ENCODE peak calls at places on chromosomes 2 and 18, in four cellular contexts. One of them, this sample, is unnamed. For H3K36me3, the result is how much of the 10 kb centered on the place peaks cover.

GRCh38 chr2:160317113-160318099 is 117.3 kb upstream of the ITGB6 start:
- DNase-seq in K562: no peak
- DNase-seq in MM.1S: no peak
- DNase-seq in H1: no peak
- DNase-seq in this sample: no peak

GRCh38 chr18:10147199-10147598 is 233.4 kb downstream of the VAPA start:
- DNase-seq in K562: no peak
- DNase-seq in H1: no peak
- DNase-seq in MM.1S: no peak
- DNase-seq in this sample: no peak

GRCh38 chr2:144364988-144365738 is 154.8 kb downstream of the ZEB2 start:
- DNase-seq in MM.1S: no peak
- DNase-seq in K562: peak
- DNase-seq in H1: no peak
- DNase-seq in this sample: no peak

GRCh38 chr2:105336786-105337121 is 586 bp upstream of the C2orf49 start:
- DNase-seq in K562: no peak
- DNase-seq in MM.1S: no peak
- DNase-seq in H1: no peak
- DNase-seq in this sample: no peak

GRCh38 chr2:234528410-234529150 is 31.7 kb upstream of the ARL4C start:
- DNase-seq in MM.1S: no peak
- DNase-seq in K562: no peak
- DNase-seq in H1: no peak
- DNase-seq in this sample: no peak

GRCh38 chr2:205865794-205866490 is 183.6 kb downstream of the NRP2 start:
- DNase-seq in MM.1S: no peak
- DNase-seq in K562: no peak
- DNase-seq in H1: no peak
- DNase-seq in this sample: no peak

GRCh38 chr2:233140913-233141469 is 80.8 kb downstream of the INPP5D start:
- DNase-seq in K562: no peak
- DNase-seq in MM.1S: no peak
- DNase-seq in H1: peak
- DNase-seq in this sample: no peak

GRCh38 chr2:49600524-49600923 is 446.2 kb upstream of the FSHR start:
- DNase-seq in MM.1S: no peak
- DNase-seq in H1: no peak
- DNase-seq in K562: no peak
- DNase-seq in this sample: no peak

GRCh38 chr2:74461187-74462053 is 3.2 kb downstream of the WBP1 start:
- DNase-seq in H1: no peak
- DNase-seq in K562: no peak
- DNase-seq in MM.1S: no peak
- DNase-seq in this sample: peak

GRCh38 chr2:42105330-42106256 is 57.8 kb downstream of the PKDCC start:
- DNase-seq in H1: no peak
- DNase-seq in K562: no peak
- DNase-seq in MM.1S: peak
- DNase-seq in this sample: no peak

GRCh38 chr2:58308435-58308834 is 67.3 kb upstream of the FANCL start:
- DNase-seq in K562: no peak
- DNase-seq in H1: no peak
- DNase-seq in MM.1S: peak
- DNase-seq in this sample: no peak

GRCh38 chr2:64273524-64274398 is 129.5 kb upstream of the PELI1 start:
- DNase-seq in MM.1S: peak
- DNase-seq in K562: no peak
- DNase-seq in H1: no peak
- DNase-seq in this sample: no peak

GRCh38 chr2:221075203-221075602 is 496.9 kb downstream of the EPHA4 start:
- DNase-seq in MM.1S: no peak
- DNase-seq in K562: no peak
- DNase-seq in H1: no peak
- DNase-seq in this sample: no peak

GRCh38 chr2:37143986-37144385 is 12.8 kb downstream of the EIF2AK2 start:
- DNase-seq in K562: no peak
- DNase-seq in MM.1S: no peak
- DNase-seq in H1: no peak
- DNase-seq in this sample: no peak

GRCh38 chr18:58363767-58364540 is 264.9 kb downstream of the ALPK2 start:
- DNase-seq in H1: no peak
- DNase-seq in K562: no peak
- DNase-seq in MM.1S: no peak
- DNase-seq in this sample: no peak

GRCh38 chr18:12060182-12060870 is 33.3 kb upstream of the ANKRD62 start:
- DNase-seq in K562: no peak
- DNase-seq in H1: no peak
- DNase-seq in MM.1S: no peak
- DNase-seq in this sample: no peak

GRCh38 chr18:6004683-6005082 is 109.4 kb upstream of the TMEM200C start:
- DNase-seq in H1: no peak
- DNase-seq in K562: no peak
- DNase-seq in MM.1S: peak
- DNase-seq in this sample: no peak

GRCh38 chr2:106107509-106108131 is 86.5 kb downstream of the UXS1 start:
- DNase-seq in K562: no peak
- DNase-seq in MM.1S: no peak
- DNase-seq in H1: no peak
- DNase-seq in this sample: no peak

GRCh38 chr18:63730788-63731187 is 28.0 kb downstream of the SERPINB11 start:
- DNase-seq in K562: no peak
- DNase-seq in MM.1S: no peak
- DNase-seq in H1: no peak
- DNase-seq in this sample: no peak

GRCh38 chr2:132477962-132478361 is 61.4 kb downstream of the GPR39 start:
- DNase-seq in K562: no peak
- DNase-seq in MM.1S: no peak
- DNase-seq in H1: no peak
- DNase-seq in this sample: no peak

GRCh38 chr18:51361130-51361860 is 163.8 kb upstream of the MEX3C start:
- DNase-seq in H1: no peak
- DNase-seq in K562: no peak
- DNase-seq in MM.1S: peak
- DNase-seq in this sample: no peak

GRCh38 chr2:69575926-69576325 is 67.6 kb downstream of the AAK1 start:
- DNase-seq in K562: no peak
- DNase-seq in H1: no peak
- DNase-seq in MM.1S: no peak
- DNase-seq in this sample: no peak

GRCh38 chr2:204662956-204663355 is 117.7 kb downstream of the PARD3B start:
- DNase-seq in K562: no peak
- DNase-seq in H1: no peak
- DNase-seq in MM.1S: no peak
- DNase-seq in this sample: no peak

GRCh38 chr2:226396541-226396940 is 403.1 kb downstream of the IRS1 start:
- DNase-seq in H1: no peak
- DNase-seq in K562: no peak
- DNase-seq in MM.1S: no peak
- DNase-seq in this sample: no peak

GRCh38 chr2:10412380-10412779 is 35.7 kb downstream of the ODC1 start:
- DNase-seq in MM.1S: peak
- DNase-seq in K562: peak
- DNase-seq in H1: no peak
- DNase-seq in this sample: peak

GRCh38 chr2:66555076-66555475 is 120.2 kb downstream of the MEIS1 start:
- DNase-seq in H1: no peak
- DNase-seq in K562: peak
- DNase-seq in MM.1S: no peak
- DNase-seq in this sample: no peak

GRCh38 chr2:17614174-17614573 is 73.7 kb downstream of the VSNL1 start:
- DNase-seq in H1: no peak
- DNase-seq in K562: no peak
- DNase-seq in MM.1S: no peak
- DNase-seq in this sample: no peak

GRCh38 chr2:88671786-88672427 is 19.6 kb upstream of the RPIA start:
- DNase-seq in MM.1S: peak
- DNase-seq in K562: peak
- DNase-seq in H1: no peak
- DNase-seq in this sample: peak

GRCh38 chr2:30188292-30188691 is 41.5 kb downstream of the YPEL5 start:
- DNase-seq in K562: no peak
- DNase-seq in H1: no peak
- DNase-seq in MM.1S: no peak
- DNase-seq in this sample: peak

GRCh38 chr2:145123606-145124005 is 603.7 kb upstream of the ZEB2 start:
- DNase-seq in H1: no peak
- DNase-seq in MM.1S: no peak
- DNase-seq in K562: no peak
- DNase-seq in this sample: no peak

GRCh38 chr2:224948005-224948404 is 94.3 kb downstream of the DOCK10 start:
- DNase-seq in K562: no peak
- DNase-seq in MM.1S: no peak
- DNase-seq in H1: no peak
- DNase-seq in this sample: no peak

GRCh38 chr2:11901351-11902069 is 155.1 kb downstream of the LPIN1 start:
- DNase-seq in H1: no peak
- DNase-seq in MM.1S: no peak
- DNase-seq in K562: peak
- DNase-seq in this sample: no peak

GRCh38 chr2:26887142-26887541 is 39.2 kb downstream of the DPYSL5 start:
- DNase-seq in K562: no peak
- DNase-seq in H1: no peak
- DNase-seq in MM.1S: no peak
- DNase-seq in this sample: peak

GRCh38 chr2:212157011-212157410 is 381.6 kb downstream of the ERBB4 start:
- DNase-seq in H1: no peak
- DNase-seq in MM.1S: no peak
- DNase-seq in K562: no peak
- DNase-seq in this sample: no peak

GRCh38 chr2:71720596-71721361 is 267.4 kb downstream of the DYSF start:
- DNase-seq in MM.1S: no peak
- DNase-seq in H1: no peak
- DNase-seq in K562: no peak
- DNase-seq in this sample: no peak

GRCh38 chr2:168952424-168952823 is 51.3 kb downstream of the G6PC2 start:
- DNase-seq in K562: no peak
- DNase-seq in MM.1S: no peak
- DNase-seq in H1: no peak
- DNase-seq in this sample: no peak

GRCh38 chr2:168945508-168945907 is 44.4 kb downstream of the G6PC2 start:
- DNase-seq in MM.1S: no peak
- DNase-seq in K562: no peak
- DNase-seq in H1: no peak
- DNase-seq in this sample: no peak

GRCh38 chr2:168951871-168952270 is 50.8 kb downstream of the G6PC2 start:
- DNase-seq in K562: no peak
- DNase-seq in MM.1S: no peak
- DNase-seq in H1: no peak
- DNase-seq in this sample: no peak

GRCh38 chr2:168949324-168949723 is 48.2 kb downstream of the G6PC2 start:
- DNase-seq in MM.1S: no peak
- DNase-seq in K562: no peak
- DNase-seq in H1: no peak
- DNase-seq in this sample: no peak

DNA sequence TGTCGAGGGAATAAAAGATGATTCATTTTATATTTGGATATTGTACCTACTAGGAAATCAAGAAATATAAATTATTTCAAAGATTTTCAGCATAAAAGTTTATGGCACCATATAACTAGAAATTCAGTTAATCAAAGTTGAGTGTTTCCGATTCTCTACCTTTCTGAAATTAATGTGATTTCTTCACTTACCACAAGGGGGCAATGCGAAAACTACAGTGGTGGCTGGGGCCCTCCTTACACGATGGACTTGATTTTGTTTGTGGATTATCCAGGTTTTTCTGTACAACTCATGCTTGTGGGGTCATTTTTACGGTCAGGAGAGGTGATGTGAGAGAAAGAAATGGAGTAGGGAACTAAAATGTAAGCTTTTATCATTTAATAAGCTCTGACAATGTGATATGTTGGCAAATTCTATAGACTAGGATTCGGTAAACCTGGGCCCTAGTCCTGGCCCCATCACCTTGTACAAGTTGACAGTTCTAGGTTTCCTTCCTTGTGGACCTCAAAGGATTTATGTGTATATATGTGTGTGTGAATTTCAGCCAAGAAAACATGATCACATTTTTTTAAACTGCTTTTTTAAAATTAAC is 47.6 kb downstream of the G6PC2 start:
- DNase-seq in K562: peak
- DNase-seq in MM.1S: peak
- DNase-seq in H1: no peak
- DNase-seq in this sample: peak
- H3K4me2 ChIP-seq in K562: no peak
- H3K4me2 ChIP-seq in MM.1S: no peak
- H3K4me2 ChIP-seq in H1: no peak
- H3K4me2 ChIP-seq in this sample: no peak

GRCh38 chr18:24959100-24959499 is 392.9 kb downstream of the ZNF521 start:
- DNase-seq in K562: no peak
- DNase-seq in H1: no peak
- DNase-seq in MM.1S: no peak
- DNase-seq in this sample: no peak

GRCh38 chr18:24958001-24958400 is 394.0 kb downstream of the ZNF521 start:
- DNase-seq in K562: no peak
- DNase-seq in MM.1S: no peak
- DNase-seq in H1: no peak
- DNase-seq in this sample: no peak
- H3K9ac ChIP-seq in K562: no peak
- H3K9ac ChIP-seq in MM.1S: no peak
- H3K9ac ChIP-seq in H1: no peak
- H3K9ac ChIP-seq in this sample: no peak

DNA sequence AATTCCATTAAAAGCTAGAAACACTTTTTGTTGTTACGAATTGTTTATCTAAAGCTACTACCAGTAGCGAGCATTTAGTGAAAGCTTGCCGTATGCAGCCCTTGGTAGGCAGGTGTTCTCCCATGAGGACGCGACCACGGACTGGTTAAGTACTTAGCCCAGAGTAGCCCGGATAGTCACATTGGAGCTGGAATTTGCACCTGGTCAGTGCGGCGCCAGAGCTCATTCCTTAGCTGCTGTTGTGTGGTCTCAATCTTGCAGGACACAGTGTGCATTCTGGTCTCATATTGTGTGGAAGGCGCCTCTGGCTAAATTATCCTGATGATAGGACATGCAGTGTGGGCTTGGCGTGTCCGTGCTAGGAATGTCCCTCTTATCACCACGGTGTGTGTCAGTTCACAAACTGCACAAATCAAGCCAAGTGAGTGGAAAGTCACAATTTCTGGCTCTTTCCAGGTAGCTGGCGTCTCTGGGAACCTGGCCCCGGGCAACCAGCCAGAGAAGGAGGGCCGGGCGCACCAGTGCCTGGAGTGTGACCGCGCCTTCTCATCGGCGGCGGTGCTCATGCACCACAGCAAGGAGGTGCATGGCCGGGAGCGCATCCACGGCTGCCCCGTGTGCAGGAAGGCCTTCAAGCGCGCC is 133.3 kb downstream of the ZNF236 start:
- DNase-seq in H1: no peak
- DNase-seq in K562: no peak
- DNase-seq in MM.1S: no peak
- DNase-seq in this sample: no peak
- H3K36me3 ChIP-seq in H1: under half
- H3K36me3 ChIP-seq in K562: under half
- H3K36me3 ChIP-seq in MM.1S: under half
- H3K36me3 ChIP-seq in this sample: under half

GRCh38 chr2:111061192-111061591 is 59.5 kb upstream of the BCL2L11 start:
- DNase-seq in MM.1S: no peak
- DNase-seq in H1: no peak
- DNase-seq in K562: no peak
- DNase-seq in this sample: no peak
- H3K4me2 ChIP-seq in MM.1S: peak
- H3K4me2 ChIP-seq in H1: no peak
- H3K4me2 ChIP-seq in K562: no peak
- H3K4me2 ChIP-seq in this sample: no peak

GRCh38 chr2:33292063-33292462 is 184.4 kb upstream of the RASGRP3 start:
- DNase-seq in H1: no peak
- DNase-seq in K562: no peak
- DNase-seq in MM.1S: no peak
- DNase-seq in this sample: no peak
- H3K9ac ChIP-seq in H1: no peak
- H3K9ac ChIP-seq in K562: no peak
- H3K9ac ChIP-seq in MM.1S: no peak
- H3K9ac ChIP-seq in this sample: no peak

This sample was measured in Karpas-422.